ENCODE peak calls at places on chromosomes 2 and 18, in seven cellular contexts. J is stimulated activated CD8-positive, alpha-beta memory T cell treated with anti-CD3 and anti-CD28 coated beads, Interleukin-15, amount 100 ng/mL, for 48 hours; R is CD4-positive, CD25-positive, alpha-beta regulatory T cell; I is MCF 10A; B is RCC 7860; X is HTR-8/SVneo; G is mucosa of descending colon. K is an unnamed sample.

GRCh38 chr2:235170016-235170415 is 218.2 kb downstream of the SH3BP4 start:
- DNase-seq in R (no peak), I (peak; percentile 58), B (peak; percentile 91), J (no peak), X (peak; percentile 69), G (no peak), K (peak; percentile 33)

GRCh38 chr2:79511320-79511951 is 1.4 kb upstream of the CTNNA2 start:
- DNase-seq in J (no peak), X (no peak), I (peak; percentile 11), R (no peak), B (no peak), G (no peak), K (peak; percentile 78)

GRCh38 chr2:170886391-170886790 is 42.7 kb upstream of the GORASP2 start:
- DNase-seq in G (no peak), X (peak; percentile 49), B (peak; percentile 69), J (no peak), R (no peak), I (peak; percentile 64), K (no peak)

GRCh38 chr18:6546229-6546628 is 131.5 kb upstream of the L3MBTL4 start:
- DNase-seq in J (no peak), R (no peak), B (no peak), X (no peak), G (no peak), I (no peak), K (no peak)

GRCh38 chr2:176177580-176178270 is 10.7 kb upstream of the HOXD1 start:
- DNase-seq in J (no peak), I (no peak), B (no peak), R (no peak), G (peak; percentile 54), X (no peak), K (peak; percentile 55)

GRCh38 chr2:224819075-224819474 is 102.9 kb upstream of the CCDC195 start:
- DNase-seq in I (no peak), R (no peak), B (no peak), J (no peak), X (no peak), G (no peak), K (no peak)

GRCh38 chr2:215748446-215748845 is 264.9 kb downstream of the MREG start:
- DNase-seq in I (no peak), R (no peak), J (no peak), B (peak; percentile 53), X (no peak), G (no peak), K (no peak)

GRCh38 chr2:121648611-121649401 is 456 bp downstream of the CLASP1 start:
- DNase-seq in X (peak; percentile 23), R (peak; percentile 60), G (peak; percentile 70), B (peak; percentile 36), I (peak; percentile 56), J (peak; percentile 30), K (peak; percentile 57)

GRCh38 chr2:217512728-217513127 is 490.1 kb downstream of the TNS1 start:
- DNase-seq in J (no peak), B (no peak), I (no peak), G (no peak), X (no peak), R (no peak), K (no peak)

GRCh38 chr18:36275561-36275960 is 22.0 kb upstream of the FHOD3 start:
- DNase-seq in X (no peak), I (no peak), B (no peak), J (no peak), G (no peak), R (no peak), K (no peak)

GRCh38 chr18:13379930-13380665 is 161.5 kb downstream of the LDLRAD4 start:
- DNase-seq in X (no peak), G (no peak), R (no peak), B (no peak), J (no peak), I (no peak), K (no peak)

GRCh38 chr2:120736955-120737801 is 1.5 kb downstream of the GLI2 start:
- DNase-seq in J (no peak), I (peak; percentile 18), B (no peak), R (no peak), X (peak; percentile 76), G (no peak), K (peak; percentile 76)

GRCh38 chr2:173716458-173717052 is 248.6 kb downstream of the SP3 start:
- DNase-seq in G (no peak), B (peak; percentile 38), I (peak; percentile 16), J (no peak), R (no peak), X (no peak), K (no peak)

GRCh38 chr2:74516070-74516633 is 1.9 kb downstream of the TLX2 start:
- DNase-seq in I (no peak), R (peak; percentile 71), X (no peak), G (peak; percentile 74), B (no peak), J (peak; percentile 61), K (no peak)